ENCODE peak calls at places on chromosomes 1 and 21, in ten cellular contexts. R, X, D, Z, B, O, N, W, M and Y are unnamed samples. For H3K4me1, the result is how much of the 10 kb centered on the place peaks cover.

GRCh38 chr1:115280073-115280472 is 58.0 kb downstream of the NGF start:
- DNase-seq in N (no peak), X (peak), W (no peak), Z (no peak), B (no peak), R (peak), M (peak), D (no peak), O (no peak), Y (no peak)

GRCh38 chr1:69278923-69279322 is 288.8 kb upstream of the LRRC7 start:
- DNase-seq in W (no peak), N (no peak), Z (no peak), R (no peak), M (no peak), D (no peak), O (no peak), X (no peak), B (no peak), Y (no peak)

GRCh38 chr21:45995686-45996179 is 14.2 kb downstream of the COL6A1 start:
- DNase-seq in M (no peak), R (peak), X (no peak), O (no peak), W (no peak), N (no peak), D (peak), Z (no peak), B (peak), Y (peak)

GRCh38 chr1:218742478-218743260 is 397.5 kb downstream of the TGFB2 start:
- DNase-seq in D (no peak), R (no peak), M (no peak), O (no peak), X (no peak), W (peak), N (no peak), B (no peak), Z (no peak), Y (no peak)

GRCh38 chr21:33114276-33114675 is 44.3 kb downstream of the OLIG1 start:
- DNase-seq in O (no peak), Z (no peak), D (no peak), R (no peak), M (no peak), N (no peak), B (no peak), X (no peak), W (no peak), Y (no peak)

GRCh38 chr1:216388558-216388957 is 34.7 kb downstream of the USH2A start:
- DNase-seq in Z (no peak), B (no peak), M (no peak), W (no peak), N (no peak), X (no peak), O (peak), D (no peak), R (no peak), Y (no peak)

GRCh38 chr21:35256468-35256988 is 207.4 kb upstream of the RUNX1 start:
- DNase-seq in N (peak), W (peak), O (no peak), M (peak), D (peak), R (peak), X (peak), Z (peak), B (no peak), Y (peak)

GRCh38 chr1:7705908-7706216 is 65.2 kb upstream of the VAMP3 start:
- DNase-seq in R (no peak), W (no peak), Z (no peak), X (no peak), O (no peak), N (no peak), D (no peak), B (no peak), M (no peak), Y (no peak)

GRCh38 chr1:46184920-46185658 is 8.8 kb upstream of the P3R3URF start:
- DNase-seq in B (no peak), Z (no peak), O (no peak), R (no peak), N (no peak), M (no peak), X (no peak), D (no peak), W (no peak), Y (no peak)

GRCh38 chr1:183840140-183840539 is 35.2 kb downstream of the RGL1 start:
- DNase-seq in O (no peak), N (no peak), D (no peak), B (no peak), W (peak), Z (no peak), M (peak), R (no peak), X (no peak), Y (no peak)

GRCh38 chr1:183687546-183688279 is 34.6 kb upstream of the APOBEC4 start:
- DNase-seq in N (no peak), W (no peak), O (no peak), D (no peak), B (no peak), M (no peak), R (no peak), X (no peak), Z (no peak), Y (no peak)

GRCh38 chr1:179743679-179744400 is 749 bp downstream of the FAM163A start:
- DNase-seq in M (no peak), O (no peak), X (no peak), W (no peak), R (no peak), D (no peak), Z (no peak), B (no peak), N (no peak), Y (no peak)

GRCh38 chr1:52551476-52552235 is 1.2 kb downstream of the TUT4 start:
- DNase-seq in B (no peak), W (no peak), O (no peak), X (peak), D (no peak), N (no peak), M (peak), R (no peak), Z (no peak), Y (no peak)

DNA sequence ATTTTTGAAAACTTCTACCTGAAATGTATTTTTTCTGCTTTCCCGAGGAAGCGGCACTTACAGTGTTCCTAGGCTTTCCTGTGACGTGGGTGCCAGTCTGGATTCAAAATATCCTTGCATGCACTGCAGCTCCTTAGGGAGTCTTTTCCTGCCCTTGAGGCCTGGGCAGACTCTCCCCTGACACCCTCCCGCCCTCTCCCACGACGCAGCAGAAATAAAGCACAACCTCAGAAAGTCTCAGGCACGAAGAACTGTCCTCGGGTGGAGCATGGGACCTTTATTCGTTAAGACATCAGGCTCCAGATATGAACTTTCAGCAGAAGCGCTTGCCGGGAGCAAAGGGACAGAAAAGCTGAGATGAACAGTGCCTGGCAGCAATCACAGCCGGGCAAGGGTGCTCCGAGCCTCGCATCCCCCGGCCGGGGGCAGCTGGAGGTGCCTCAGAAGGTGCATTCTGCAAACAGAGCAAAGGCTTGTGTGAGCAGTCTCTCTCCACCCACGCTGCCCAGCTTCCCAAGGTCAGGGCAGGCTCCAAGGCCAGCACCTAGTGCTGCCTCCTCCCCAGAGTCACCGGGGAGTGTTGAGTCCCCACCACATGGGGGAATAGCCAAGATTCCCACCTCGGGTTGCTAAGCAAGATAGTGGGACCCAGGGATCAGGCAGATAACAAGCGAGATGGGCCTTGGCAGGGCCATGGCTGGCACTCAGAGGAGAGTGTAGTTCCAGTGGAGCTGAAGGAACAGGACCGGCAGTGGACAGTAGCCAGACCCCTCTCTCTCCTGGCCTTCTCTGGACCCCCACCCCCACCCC is 3.2 kb downstream of the TFF3 start:
- DNase-seq in X (no peak), O (no peak), B (no peak), D (no peak), W (no peak), Z (no peak), R (no peak), N (no peak), M (no peak), Y (no peak)
- H3K4me1 ChIP-seq in X (under half), O (under half), B (under half), D (under half), W (under half), Z (under half), R (under half), N (under half), M (under half), Y (under half)

DNA sequence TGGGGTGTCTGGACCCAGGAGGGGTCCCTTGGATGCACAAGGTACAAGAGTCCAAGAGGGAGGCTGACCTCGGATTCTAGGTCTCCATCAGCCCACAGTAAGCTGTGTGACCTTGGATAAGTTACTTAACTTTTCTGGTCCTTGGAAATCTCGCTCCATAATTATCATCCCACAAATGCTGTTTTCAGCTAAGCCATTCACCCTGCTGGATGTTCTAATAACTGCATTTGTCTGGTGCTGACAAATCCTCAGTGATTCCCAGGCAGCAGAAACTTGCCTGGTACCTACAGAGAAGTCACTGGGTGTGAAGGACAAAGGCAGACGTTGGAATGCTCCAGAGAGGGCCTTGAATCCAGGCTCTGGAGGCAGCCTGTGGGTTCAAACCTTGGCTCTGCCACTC is 89.7 kb downstream of the IGSF21 start:
- DNase-seq in N (no peak), B (no peak), M (no peak), Z (no peak), X (no peak), O (no peak), R (no peak), W (no peak), D (no peak), Y (no peak)
- TF ChIP-seq CTCF in N (no peak), B (no peak), M (no peak), Z (no peak), X (no peak), O (no peak), R (no peak), W (no peak), D (no peak), Y (no peak)

GRCh38 chr21:16086121-16086520 is 356.3 kb downstream of the USP25 start:
- DNase-seq in X (no peak), M (no peak), N (no peak), R (no peak), O (no peak), W (no peak), B (no peak), D (no peak), Z (no peak), Y (no peak)

GRCh38 chr21:16085436-16085835 is 355.7 kb downstream of the USP25 start:
- DNase-seq in R (no peak), M (peak), O (no peak), B (no peak), D (no peak), X (no peak), N (no peak), W (no peak), Z (no peak), Y (no peak)

GRCh38 chr21:16086936-16087335 is 357.2 kb downstream of the USP25 start:
- DNase-seq in R (no peak), X (no peak), W (no peak), M (no peak), B (no peak), D (no peak), N (no peak), Z (no peak), O (no peak), Y (no peak)

GRCh38 chr21:16088121-16088520 is 358.3 kb downstream of the USP25 start:
- DNase-seq in W (no peak), M (no peak), B (no peak), R (no peak), X (no peak), O (no peak), Z (no peak), N (no peak), D (no peak), Y (no peak)

DNA sequence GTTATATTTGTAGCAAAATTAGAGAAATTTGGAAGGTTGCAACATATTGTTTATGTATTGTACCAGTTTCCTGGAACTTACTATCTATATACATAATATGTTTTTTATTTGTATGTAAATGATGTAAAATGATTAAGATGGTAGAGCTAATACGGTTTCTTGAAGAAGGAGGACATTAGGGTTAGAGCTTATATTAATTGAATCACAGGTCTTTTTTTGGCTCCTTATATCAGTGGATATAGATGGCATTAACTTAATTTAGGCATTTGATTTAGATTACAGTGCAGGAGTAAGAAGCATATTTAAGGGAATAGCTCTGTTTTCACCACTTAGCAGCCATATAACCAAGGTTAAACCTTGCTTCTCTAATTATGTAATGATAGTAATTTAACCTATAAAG is 357.7 kb downstream of the USP25 start:
- DNase-seq in W (no peak), N (no peak), X (no peak), R (no peak), Z (no peak), O (no peak), B (no peak), M (no peak), D (no peak), Y (no peak)
- TF ChIP-seq POLR2A in W (no peak), N (no peak), X (no peak), R (no peak), Z (no peak), O (no peak), B (no peak), M (no peak), D (no peak), Y (no peak)

GRCh38 chr1:160488347-160489058 is 34.6 kb downstream of the SLAMF6 start:
- DNase-seq in W (no peak), R (no peak), M (no peak), B (no peak), Z (no peak), O (no peak), D (no peak), X (no peak), N (no peak), Y (no peak)
- H3K4me1 ChIP-seq in W (under half), R (under half), M (under half), B (under half), Z (under half), O (under half), D (under half), X (under half), N (under half), Y (under half)

DNA sequence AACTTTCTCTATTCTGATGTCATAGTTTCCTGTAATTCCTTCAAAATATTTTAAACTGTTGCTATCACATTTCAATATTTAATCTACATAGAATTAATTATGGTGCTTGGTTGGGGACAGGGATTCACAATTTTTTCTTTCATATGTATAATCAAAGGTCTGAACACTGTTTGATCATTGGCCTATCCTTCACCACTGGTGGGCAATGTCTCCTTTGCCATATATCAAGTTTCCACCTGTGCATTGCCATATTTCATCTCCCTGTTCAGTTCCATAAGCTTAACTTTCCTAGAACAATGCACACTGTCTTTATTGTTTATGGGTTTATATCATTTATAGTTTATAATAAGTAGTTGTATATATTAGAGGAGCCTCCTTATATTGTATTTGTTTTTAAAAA is 374.9 kb upstream of the PTBP2 start:
- DNase-seq in N (no peak), W (no peak), R (no peak), B (no peak), X (no peak), Z (no peak), O (no peak), M (no peak), D (no peak), Y (no peak)
- TF ChIP-seq CTCF in N (no peak), W (no peak), R (no peak), B (no peak), X (no peak), Z (no peak), O (no peak), M (no peak), D (no peak), Y (no peak)

GRCh38 chr1:203475012-203475981 is at the start of gene PRELP:
- DNase-seq in W (peak), Z (peak), X (peak), D (no peak), R (peak), B (no peak), O (no peak), M (peak), N (no peak), Y (no peak)
- TF ChIP-seq POLR2A in W (no peak), Z (peak), X (peak), D (peak), R (peak), B (no peak), O (no peak), M (no peak), N (no peak), Y (peak)

GRCh38 chr1:160451119-160451858 is 50.9 kb downstream of the VANGL2 start:
- DNase-seq in X (no peak), D (no peak), Z (no peak), B (no peak), O (no peak), M (no peak), W (no peak), N (no peak), R (no peak), Y (no peak)
- H3K4me1 ChIP-seq in X (under half), D (under half), Z (under half), B (under half), O (under half), M (under half), W (under half), N (under half), R (under half), Y (under half)

GRCh38 chr1:155062702-155063411 is 683 bp upstream of the EFNA4 start:
- DNase-seq in M (peak), O (no peak), N (peak), B (no peak), W (peak), X (peak), D (no peak), Z (no peak), R (peak), Y (peak)
- TF ChIP-seq CTCF in M (peak), O (peak), N (peak), B (peak), W (peak), X (peak), D (peak), Z (peak), R (peak), Y (peak)